ENCODE peak calls at places on chromosomes 7 and 10, in eight cellular contexts. W is upper lobe of right lung; H is endodermal cell; P is stomach; O is CD8-positive, alpha-beta memory T cell; U is PC-3; C is body of pancreas; V is pancreas. L is an unnamed sample.
A peak's percentile ranks its signal among the peaks of the same experiment; 100 is the strongest.

GRCh38 chr7:27102578-27103442 is at the start of gene HOXA2:
- DNase-seq in W (no peak), H (peak; percentile 67), P (no peak), O (no peak), U (no peak), C (no peak), V (no peak), L (peak; percentile 69)

GRCh38 chr7:80277434-80278427 is 143.1 kb downstream of the GNAI1 start:
- DNase-seq in W (no peak), H (no peak), P (no peak), O (no peak), U (peak; percentile 77), C (no peak), V (no peak), L (no peak)

GRCh38 chr7:139758388-139758787 is 19.4 kb downstream of the HIPK2 start:
- DNase-seq in W (no peak), H (peak; percentile 47), P (no peak), O (no peak), U (no peak), C (no peak), V (no peak), L (peak; percentile 61)

GRCh38 chr10:5524721-5525531 is at the start of gene CALML3:
- DNase-seq in W (peak; percentile 64), H (peak; percentile 35), P (peak; percentile 20), O (no peak), U (no peak), C (no peak), V (no peak), L (no peak)

GRCh38 chr7:3201306-3201705 is 99.7 kb upstream of the SDK1 start:
- DNase-seq in W (no peak), H (peak; percentile 8), P (no peak), O (no peak), U (no peak), C (no peak), V (no peak), L (no peak)

GRCh38 chr7:7943951-7944350 is 24.6 kb upstream of the GLCCI1 start:
- DNase-seq in W (no peak), H (no peak), P (no peak), O (no peak), U (no peak), C (no peak), V (no peak), L (no peak)

GRCh38 chr10:117214401-117214800 is 17.1 kb downstream of the KCNK18 start:
- DNase-seq in W (no peak), H (no peak), P (no peak), O (no peak), U (peak; percentile 60), C (no peak), V (no peak), L (no peak)

GRCh38 chr10:34522542-34522941 is 292.6 kb downstream of the PARD3 start:
- DNase-seq in W (no peak), H (no peak), P (no peak), O (no peak), U (peak; percentile 92), C (no peak), V (no peak), L (no peak)

GRCh38 chr7:16697507-16698199 is 51.7 kb downstream of the BZW2 start:
- DNase-seq in W (no peak), H (no peak), P (no peak), O (no peak), U (no peak), C (no peak), V (no peak), L (no peak)

GRCh38 chr7:1665721-1666250 is 4.3 kb upstream of the ELFN1 start:
- DNase-seq in W (peak; percentile 68), H (peak; percentile 73), P (no peak), O (peak; percentile 30), U (peak; percentile 11), C (no peak), V (no peak), L (no peak)

GRCh38 chr7:1663243-1663642 is 6.8 kb upstream of the ELFN1 start:
- DNase-seq in W (peak; percentile 47), H (peak; percentile 47), P (no peak), O (peak; percentile 42), U (no peak), C (no peak), V (no peak), L (no peak)

GRCh38 chr7:1666251-1666778 is 3.8 kb upstream of the ELFN1 start:
- DNase-seq in W (peak; percentile 64), H (peak; percentile 69), P (no peak), O (peak; percentile 41), U (no peak), C (no peak), V (no peak), L (no peak)

GRCh38 chr7:1663857-1664651 is 6.0 kb upstream of the ELFN1 start:
- DNase-seq in W (peak; percentile 64), H (peak; percentile 80), P (no peak), O (peak; percentile 43), U (no peak), C (no peak), V (peak; percentile 11), L (no peak)

GRCh38 chr7:1664711-1665591 is 5.1 kb upstream of the ELFN1 start:
- DNase-seq in W (peak; percentile 76), H (peak; percentile 94), P (peak; percentile 60), O (peak; percentile 51), U (peak; percentile 46), C (peak; percentile 53), V (no peak), L (peak; percentile 50)
- H3K27ac ChIP-seq in W (peak overlapping the region; percentile 13), H (no peak overlapping the region), P (peak overlapping the region; percentile 30), O (no peak overlapping the region), U (no peak overlapping the region), C (no peak overlapping the region), V (no peak overlapping the region), L (no peak overlapping the region)

DNA sequence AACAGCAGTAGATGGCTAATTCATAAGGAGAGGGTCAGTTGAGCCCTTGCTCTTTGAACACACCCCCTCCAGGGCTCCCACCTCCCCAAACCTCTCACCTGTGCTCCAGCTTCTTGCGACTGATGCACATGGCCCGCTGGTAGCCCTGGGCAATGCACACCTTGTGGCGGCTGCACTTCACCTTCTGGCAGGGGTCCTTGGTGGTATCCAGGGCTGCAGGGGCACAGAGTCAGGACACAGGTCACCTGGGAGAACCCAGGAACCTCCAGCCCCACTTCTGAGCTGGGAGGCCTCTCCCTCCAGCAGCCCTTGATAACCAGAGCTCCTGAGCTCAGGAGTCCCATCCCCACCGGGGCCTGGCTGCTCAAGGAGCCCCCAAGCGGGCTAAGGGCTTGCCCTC is 16.3 kb downstream of the SPOCK2 start:
- DNase-seq in W (no peak), H (no peak), P (no peak), O (peak; percentile 31), U (no peak), C (no peak), V (no peak), L (no peak)
- H3K4me1 ChIP-seq in W (peaks cover 5% of the 10 kb centered on the region), H (no peaks in the 10 kb centered on the region), P (peaks cover 6% of the 10 kb centered on the region), O (peaks cover 60% of the 10 kb centered on the region), U (no peaks in the 10 kb centered on the region), C (peaks cover 19% of the 10 kb centered on the region), V (no peaks in the 10 kb centered on the region), L (no peaks in the 10 kb centered on the region)

DNA sequence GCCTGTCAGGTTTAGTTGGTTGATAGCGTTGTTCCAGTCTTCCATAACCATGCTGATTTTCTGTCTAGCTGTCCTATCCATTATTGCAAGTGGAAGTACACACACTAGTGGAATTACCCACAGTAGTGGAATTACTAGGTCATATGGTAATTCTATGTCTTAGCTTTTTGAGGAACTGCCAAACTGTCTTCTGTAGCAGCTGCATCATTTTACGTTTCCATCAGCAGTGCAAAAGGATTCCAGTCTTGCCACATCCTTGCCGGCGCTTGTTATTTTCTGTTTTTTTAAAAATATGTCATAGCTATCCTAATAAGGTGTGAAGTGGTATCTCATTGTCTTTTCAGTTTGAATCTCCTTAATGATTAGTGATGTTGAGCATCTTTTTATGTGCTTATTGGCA is 17.2 kb upstream of the RHBDD2 start:
- DNase-seq in W (no peak), H (no peak), P (no peak), O (no peak), U (no peak), C (peak; percentile 52), V (no peak), L (no peak)
- H3K27ac ChIP-seq in W (peak overlapping the region; percentile 42), H (no peak overlapping the region), P (peak overlapping the region; percentile 31), O (no peak overlapping the region), U (no peak overlapping the region), C (no peak overlapping the region), V (no peak overlapping the region), L (peak overlapping the region; percentile 16)

DNA sequence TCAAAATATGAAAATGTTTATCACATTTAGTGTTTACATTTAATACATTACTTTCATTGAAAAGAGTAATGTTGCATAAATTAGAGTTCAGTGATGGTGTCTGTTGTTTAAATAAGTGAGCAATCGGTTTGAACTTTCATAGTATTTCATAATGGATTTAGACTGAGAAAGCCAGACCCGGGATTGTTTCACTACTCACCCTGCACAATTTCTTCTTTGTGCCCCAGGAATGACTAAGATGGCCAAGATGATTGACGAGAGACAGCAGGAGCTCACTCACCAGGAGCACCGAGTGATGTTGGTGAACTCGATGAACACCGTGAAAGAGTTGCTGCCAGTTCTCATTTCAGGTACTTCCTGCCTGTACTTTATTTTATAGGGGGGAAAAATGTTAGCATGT is 74.6 kb downstream of the VCL start:
- DNase-seq in W (no peak), H (no peak), P (no peak), O (no peak), U (peak; percentile 80), C (no peak), V (no peak), L (no peak)
- H3K4me1 ChIP-seq in W (peaks cover 15% of the 10 kb centered on the region), H (peaks cover 2% of the 10 kb centered on the region), P (peaks cover 64% of the 10 kb centered on the region), O (no peaks in the 10 kb centered on the region), U (peaks cover 15% of the 10 kb centered on the region), C (no peaks in the 10 kb centered on the region), V (peaks cover 6% of the 10 kb centered on the region), L (no peaks in the 10 kb centered on the region)

GRCh38 chr7:37924399-37924798 is 4.0 kb downstream of the EPDR1 start:
- DNase-seq in W (no peak), H (no peak), P (no peak), O (no peak), U (no peak), C (no peak), V (no peak), L (no peak)

GRCh38 chr7:37921876-37922275 is 1.4 kb downstream of the EPDR1 start:
- DNase-seq in W (no peak), H (no peak), P (no peak), O (no peak), U (no peak), C (no peak), V (no peak), L (no peak)

GRCh38 chr7:37921340-37921805 is 933 bp downstream of the EPDR1 start:
- DNase-seq in W (no peak), H (peak; percentile 83), P (no peak), O (no peak), U (peak; percentile 48), C (peak; percentile 62), V (peak; percentile 55), L (peak; percentile 38)

GRCh38 chr7:37925620-37926019 is 5.2 kb downstream of the EPDR1 start:
- DNase-seq in W (no peak), H (no peak), P (no peak), O (no peak), U (no peak), C (no peak), V (no peak), L (no peak)

DNA sequence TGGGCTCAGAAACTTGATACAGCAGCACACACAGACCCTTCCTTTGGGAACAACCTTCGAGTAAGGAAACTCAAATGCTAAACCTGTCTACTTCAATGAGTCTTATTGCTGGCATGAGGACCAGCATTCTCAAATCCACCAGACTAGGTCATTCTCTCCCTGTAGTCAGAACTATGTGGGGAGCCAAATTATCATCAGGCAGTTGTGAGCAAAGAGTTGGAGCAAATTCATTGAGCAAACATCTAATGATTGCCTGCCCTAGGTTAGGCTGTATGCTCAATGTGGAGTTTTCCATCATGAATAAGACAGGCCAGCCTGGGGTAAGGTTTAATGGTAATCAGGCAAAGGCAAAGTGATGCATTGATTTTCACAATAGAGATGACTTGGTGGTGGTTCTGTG is 3.6 kb downstream of the EPDR1 start:
- DNase-seq in W (no peak), H (no peak), P (no peak), O (no peak), U (no peak), C (no peak), V (no peak), L (no peak)
- H3K27ac ChIP-seq in W (no peak overlapping the region), H (no peak overlapping the region), P (no peak overlapping the region), O (no peak overlapping the region), U (no peak overlapping the region), C (no peak overlapping the region), V (no peak overlapping the region), L (no peak overlapping the region)

L was measured in colonic mucosa.